ENCODE peak calls at places on chromosomes 16 and 17, in five cellular contexts. Q, D, O, I and C are unnamed samples.

GRCh38 chr17:55601874-55602364 is 90.7 kb upstream of the SMIM36 start:
- DNase-seq in I (no peak), O (peak), Q (no peak), D (no peak), C (no peak)

GRCh38 chr16:3767333-3767977 is 50.1 kb upstream of the TRAP1 start:
- DNase-seq in Q (no peak), O (no peak), D (no peak), I (no peak), C (no peak)

GRCh38 chr17:15121426-15121825 is 143.7 kb downstream of the PMP22 start:
- DNase-seq in D (no peak), I (no peak), O (peak), Q (no peak), C (no peak)

GRCh38 chr17:65550075-65550635 is 11.3 kb downstream of the AXIN2 start:
- DNase-seq in O (no peak), D (no peak), I (no peak), Q (no peak), C (no peak)

GRCh38 chr17:70405492-70406220 is 236.3 kb downstream of the KCNJ2 start:
- DNase-seq in Q (no peak), D (no peak), O (peak), I (no peak), C (peak)

GRCh38 chr17:80035937-80036714 is at the start of gene CCDC40:
- DNase-seq in I (peak), O (peak), D (peak), Q (peak), C (peak)

GRCh38 chr17:40343126-40344119 is 21.1 kb downstream of the GJD3 start:
- DNase-seq in Q (no peak), D (peak), O (peak), I (no peak), C (no peak)

GRCh38 chr17:76888661-76889060 is 20.5 kb downstream of the MGAT5B start:
- DNase-seq in Q (no peak), D (no peak), I (no peak), O (no peak), C (no peak)

GRCh38 chr16:8720080-8720966 is 45.9 kb downstream of the ABAT start:
- DNase-seq in Q (no peak), I (no peak), D (no peak), O (no peak), C (peak)

DNA sequence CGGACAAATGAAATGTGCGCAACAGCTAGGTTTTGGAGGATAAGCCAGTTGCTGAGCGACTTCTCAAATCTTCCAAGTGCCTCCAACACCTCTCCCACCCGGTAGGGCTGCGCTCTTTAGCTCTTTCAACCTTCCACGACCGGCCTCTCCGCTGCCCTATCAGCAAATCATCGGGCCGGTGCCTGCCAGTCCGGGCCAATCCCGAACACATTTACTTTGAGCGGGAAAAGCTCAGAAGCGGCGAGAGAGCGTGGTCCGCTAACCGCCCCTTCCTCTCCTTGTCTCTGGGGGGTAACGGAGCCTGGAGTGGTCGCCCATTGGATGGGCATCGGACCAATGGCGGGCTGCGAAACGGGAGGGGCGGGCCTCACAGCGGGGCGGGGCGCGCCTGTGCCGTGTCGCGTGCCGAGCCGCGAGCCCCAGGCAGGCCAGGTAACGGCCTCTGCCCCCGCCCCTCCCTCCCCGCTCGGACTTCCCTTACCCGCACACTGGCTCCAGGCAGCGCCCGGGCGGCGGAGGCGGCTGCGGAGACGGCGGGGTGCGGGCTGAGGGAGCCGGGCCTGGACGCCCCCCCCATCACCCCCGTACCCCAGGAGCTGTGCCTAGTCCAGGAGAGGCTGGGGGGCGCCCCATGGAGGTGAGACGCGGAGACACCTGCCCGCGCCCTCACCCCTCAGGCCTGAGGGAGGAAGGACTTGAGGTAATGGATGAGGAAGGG is at the start of gene MEIOC:
- DNase-seq in D (no peak), I (no peak), Q (no peak), O (peak), C (no peak)
- H3K4me3 ChIP-seq in D (no peak), I (no peak), Q (no peak), O (no peak), C (no peak)

DNA sequence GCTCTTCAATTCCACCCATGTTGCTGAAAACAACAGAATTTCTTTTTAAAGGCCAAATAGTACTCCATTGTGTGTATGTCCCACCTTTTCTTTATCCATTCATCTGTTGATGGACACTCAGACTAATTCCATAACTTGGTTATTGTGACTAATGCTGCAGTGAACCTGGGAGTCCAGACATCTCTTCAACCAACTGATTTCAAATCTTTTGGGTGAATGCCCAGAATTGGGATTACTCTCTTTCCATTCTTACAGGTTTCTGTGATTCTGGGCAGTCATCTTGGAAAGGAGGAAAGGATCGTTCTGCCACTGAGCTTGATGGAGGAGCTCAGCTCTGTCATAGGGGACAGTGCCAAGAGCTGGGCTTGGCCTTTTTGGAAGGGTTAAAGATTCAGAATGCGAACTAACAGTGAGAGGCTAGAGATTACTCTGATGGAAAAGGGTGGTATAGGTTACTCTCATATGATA is 48.1 kb downstream of the HIC1 start:
- DNase-seq in D (no peak), O (peak), Q (no peak), I (no peak), C (no peak)
- H3K4me3 ChIP-seq in D (no peak), O (no peak), Q (no peak), I (no peak), C (no peak)

DNA sequence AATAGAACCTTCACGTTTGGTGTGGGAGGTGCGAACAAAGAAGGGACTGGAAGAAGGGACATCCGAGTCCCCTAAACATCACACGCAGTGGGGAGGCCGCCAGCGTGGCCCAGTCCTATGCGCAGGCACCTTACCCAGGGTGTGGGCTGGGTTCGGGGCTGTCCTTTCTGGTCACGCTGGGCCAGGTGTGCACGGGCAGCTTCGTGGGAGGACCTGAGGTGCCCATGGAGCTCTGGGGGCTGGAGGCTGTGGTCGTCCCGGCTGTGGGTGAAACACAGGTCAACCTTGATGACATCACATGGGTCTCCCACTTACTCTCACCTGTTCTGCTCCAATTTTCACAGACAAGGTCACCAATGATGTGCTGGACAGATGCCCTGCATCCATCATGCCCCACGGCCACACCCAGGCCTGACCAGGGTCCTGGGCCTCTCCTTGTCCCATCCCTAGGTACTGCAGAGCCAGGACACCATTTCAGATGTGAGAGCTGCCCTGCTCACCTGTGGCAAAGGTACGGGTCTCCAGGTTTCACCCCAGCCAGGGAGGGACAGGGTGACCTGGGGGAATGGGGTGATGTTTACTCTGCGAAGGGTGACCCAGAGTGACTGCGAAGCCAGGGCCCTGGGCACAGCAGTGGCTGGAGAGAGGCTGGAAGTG is 3.1 kb downstream of the CD300C start:
- DNase-seq in D (no peak), O (no peak), I (no peak), Q (no peak), C (no peak)
- H3K4me3 ChIP-seq in D (no peak), O (no peak), I (no peak), Q (no peak), C (no peak)

DNA sequence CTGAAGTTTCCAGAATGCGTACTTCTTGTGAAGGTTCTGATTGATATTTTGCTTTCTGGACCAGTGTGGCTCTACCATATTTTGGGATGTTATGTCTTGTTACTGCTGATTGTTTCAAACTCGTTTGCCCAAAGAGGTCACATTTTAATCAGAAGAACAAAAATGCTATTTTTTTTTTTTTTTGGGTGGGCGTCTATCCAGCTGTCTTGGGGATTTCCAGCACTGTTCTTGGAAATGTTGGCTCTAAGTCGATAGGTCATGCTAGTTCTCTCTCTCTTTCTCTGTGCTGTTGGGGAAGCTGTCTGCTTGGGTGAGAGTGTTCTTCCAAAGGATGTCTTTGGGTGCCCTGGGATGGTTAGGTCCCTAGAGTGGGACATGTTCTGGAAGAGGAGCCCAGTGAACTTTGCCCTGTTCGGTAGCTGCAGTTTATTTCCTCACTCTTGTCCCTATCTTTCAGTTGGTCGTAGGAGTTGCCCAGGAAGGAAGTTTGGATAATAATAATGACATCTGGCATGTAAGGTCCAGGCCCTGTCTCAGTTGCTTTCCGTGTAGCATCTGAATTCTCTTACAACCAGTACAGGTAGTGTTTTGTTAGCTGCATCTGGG is 2.9 kb downstream of the IRF8 start:
- DNase-seq in D (no peak), O (no peak), I (no peak), Q (no peak), C (no peak)
- H3K4me3 ChIP-seq in D (no peak), O (no peak), I (no peak), Q (no peak), C (no peak)

GRCh38 chr17:67779098-67779672 is 46.1 kb upstream of the BPTF start:
- DNase-seq in O (peak), Q (peak), D (peak), I (peak), C (peak)
- H3K4me3 ChIP-seq in O (no peak), Q (no peak), D (no peak), I (no peak), C (no peak)